ENCODE peak calls at places on chromosome 21, in four cellular contexts. One of them, this sample, is unnamed.

GRCh38 chr21:26769613-26770188 is 75.5 kb downstream of the ADAMTS1 start:
- DNase-seq in GM13976: no peak
- DNase-seq in NCI-H1092 treated with DMSO at 0.1 percent for 48 hours: peak
- DNase-seq in AG20443: peak
- DNase-seq in this sample: no peak

GRCh38 chr21:38861006-38861405 is 55.3 kb downstream of the ETS2 start:
- DNase-seq in GM13976: no peak
- DNase-seq in NCI-H1092 treated with DMSO at 0.1 percent for 48 hours: peak
- DNase-seq in AG20443: no peak
- DNase-seq in this sample: no peak

GRCh38 chr21:45030637-45031218 is 43.7 kb upstream of the ADARB1 start:
- DNase-seq in GM13976: no peak
- DNase-seq in NCI-H1092 treated with DMSO at 0.1 percent for 48 hours: no peak
- DNase-seq in AG20443: peak
- DNase-seq in this sample: no peak

GRCh38 chr21:15422761-15423160 is 307.0 kb upstream of the USP25 start:
- DNase-seq in GM13976: no peak
- DNase-seq in NCI-H1092 treated with DMSO at 0.1 percent for 48 hours: no peak
- DNase-seq in AG20443: no peak
- DNase-seq in this sample: no peak

GRCh38 chr21:44065428-44065827 is 41.8 kb upstream of the PWP2 start:
- DNase-seq in GM13976: peak
- DNase-seq in NCI-H1092 treated with DMSO at 0.1 percent for 48 hours: no peak
- DNase-seq in AG20443: no peak
- DNase-seq in this sample: peak

GRCh38 chr21:37047079-37047478 is 25.8 kb downstream of the PIGP start:
- DNase-seq in GM13976: no peak
- DNase-seq in NCI-H1092 treated with DMSO at 0.1 percent for 48 hours: no peak
- DNase-seq in AG20443: no peak
- DNase-seq in this sample: no peak

GRCh38 chr21:18398843-18399242 is 4.7 kb downstream of the TMPRSS15 start:
- DNase-seq in GM13976: no peak
- DNase-seq in NCI-H1092 treated with DMSO at 0.1 percent for 48 hours: no peak
- DNase-seq in AG20443: no peak
- DNase-seq in this sample: no peak

GRCh38 chr21:16794944-16795343 is 717.9 kb upstream of the CXADR start:
- DNase-seq in GM13976: no peak
- DNase-seq in NCI-H1092 treated with DMSO at 0.1 percent for 48 hours: no peak
- DNase-seq in AG20443: peak
- DNase-seq in this sample: no peak

GRCh38 chr21:36504067-36505058 is 24.4 kb upstream of the CLDN14 start:
- DNase-seq in GM13976: no peak
- DNase-seq in NCI-H1092 treated with DMSO at 0.1 percent for 48 hours: peak
- DNase-seq in AG20443: peak
- DNase-seq in this sample: no peak

GRCh38 chr21:17900281-17900989 is 81.3 kb upstream of the C21orf91 start:
- DNase-seq in GM13976: no peak
- DNase-seq in NCI-H1092 treated with DMSO at 0.1 percent for 48 hours: peak
- DNase-seq in AG20443: no peak
- DNase-seq in this sample: no peak

GRCh38 chr21:13937236-13937635 is 273.5 kb downstream of the LIPI start:
- DNase-seq in GM13976: peak
- DNase-seq in NCI-H1092 treated with DMSO at 0.1 percent for 48 hours: no peak
- DNase-seq in AG20443: no peak
- DNase-seq in this sample: no peak

GRCh38 chr21:44903054-44903685 is 17.5 kb downstream of the ITGB2 start:
- DNase-seq in GM13976: no peak
- DNase-seq in NCI-H1092 treated with DMSO at 0.1 percent for 48 hours: no peak
- DNase-seq in AG20443: no peak
- DNase-seq in this sample: no peak

GRCh38 chr21:26167593-26167992 is 3.0 kb downstream of the APP start:
- DNase-seq in GM13976: no peak
- DNase-seq in NCI-H1092 treated with DMSO at 0.1 percent for 48 hours: peak
- DNase-seq in AG20443: no peak
- DNase-seq in this sample: no peak

GRCh38 chr21:39125752-39126485 is 57.3 kb downstream of the PSMG1 start:
- DNase-seq in GM13976: peak
- DNase-seq in NCI-H1092 treated with DMSO at 0.1 percent for 48 hours: peak
- DNase-seq in AG20443: peak
- DNase-seq in this sample: no peak

GRCh38 chr21:33441489-33442477 is 38.0 kb downstream of the TMEM50B start:
- DNase-seq in GM13976: peak
- DNase-seq in NCI-H1092 treated with DMSO at 0.1 percent for 48 hours: peak
- DNase-seq in AG20443: peak
- DNase-seq in this sample: no peak

GRCh38 chr21:41428311-41428710 is 2.3 kb downstream of the MX1 start:
- DNase-seq in GM13976: no peak
- DNase-seq in NCI-H1092 treated with DMSO at 0.1 percent for 48 hours: no peak
- DNase-seq in AG20443: no peak
- DNase-seq in this sample: no peak

GRCh38 chr21:34528131-34528561 is 16.1 kb upstream of the KCNE1 start:
- DNase-seq in GM13976: no peak
- DNase-seq in NCI-H1092 treated with DMSO at 0.1 percent for 48 hours: no peak
- DNase-seq in AG20443: no peak
- DNase-seq in this sample: no peak

GRCh38 chr21:34844033-34844923 is 175.5 kb downstream of the CLIC6 start:
- DNase-seq in GM13976: peak
- DNase-seq in NCI-H1092 treated with DMSO at 0.1 percent for 48 hours: no peak
- DNase-seq in AG20443: peak
- DNase-seq in this sample: no peak

GRCh38 chr21:33761104-33762036 is 119.1 kb downstream of the ITSN1 start:
- DNase-seq in GM13976: no peak
- DNase-seq in NCI-H1092 treated with DMSO at 0.1 percent for 48 hours: no peak
- DNase-seq in AG20443: peak
- DNase-seq in this sample: no peak

GRCh38 chr21:34915364-34915834 is 133.7 kb downstream of the RUNX1 start:
- DNase-seq in GM13976: no peak
- DNase-seq in NCI-H1092 treated with DMSO at 0.1 percent for 48 hours: no peak
- DNase-seq in AG20443: peak
- DNase-seq in this sample: no peak

GRCh38 chr21:44054710-44055109 is 42.6 kb downstream of the TRAPPC10 start:
- DNase-seq in GM13976: no peak
- DNase-seq in NCI-H1092 treated with DMSO at 0.1 percent for 48 hours: no peak
- DNase-seq in AG20443: peak
- DNase-seq in this sample: no peak

GRCh38 chr21:25837545-25838263 is 102.9 kb downstream of the GABPA start:
- DNase-seq in GM13976: no peak
- DNase-seq in NCI-H1092 treated with DMSO at 0.1 percent for 48 hours: no peak
- DNase-seq in AG20443: no peak
- DNase-seq in this sample: no peak

GRCh38 chr21:42153046-42153685 is 65.8 kb upstream of the ABCG1 start:
- DNase-seq in GM13976: no peak
- DNase-seq in NCI-H1092 treated with DMSO at 0.1 percent for 48 hours: no peak
- DNase-seq in AG20443: no peak
- DNase-seq in this sample: no peak

GRCh38 chr21:26032263-26032662 is 138.3 kb downstream of the APP start:
- DNase-seq in GM13976: no peak
- DNase-seq in NCI-H1092 treated with DMSO at 0.1 percent for 48 hours: no peak
- DNase-seq in AG20443: no peak
- DNase-seq in this sample: no peak

GRCh38 chr21:45964649-45965048 is 16.9 kb upstream of the COL6A1 start:
- DNase-seq in GM13976: no peak
- DNase-seq in NCI-H1092 treated with DMSO at 0.1 percent for 48 hours: no peak
- DNase-seq in AG20443: no peak
- DNase-seq in this sample: no peak

GRCh38 chr21:38148046-38148445 is 108.7 kb upstream of the KCNJ15 start:
- DNase-seq in GM13976: no peak
- DNase-seq in NCI-H1092 treated with DMSO at 0.1 percent for 48 hours: peak
- DNase-seq in AG20443: no peak
- DNase-seq in this sample: no peak

GRCh38 chr21:38937286-38937790 is 131.6 kb downstream of the ETS2 start:
- DNase-seq in GM13976: no peak
- DNase-seq in NCI-H1092 treated with DMSO at 0.1 percent for 48 hours: no peak
- DNase-seq in AG20443: no peak
- DNase-seq in this sample: no peak

GRCh38 chr21:43190544-43191340 is 21.9 kb downstream of the CRYAA start:
- DNase-seq in GM13976: no peak
- DNase-seq in NCI-H1092 treated with DMSO at 0.1 percent for 48 hours: no peak
- DNase-seq in AG20443: no peak
- DNase-seq in this sample: no peak

GRCh38 chr21:17396948-17397347 is 115.9 kb upstream of the CXADR start:
- DNase-seq in GM13976: no peak
- DNase-seq in NCI-H1092 treated with DMSO at 0.1 percent for 48 hours: no peak
- DNase-seq in AG20443: no peak
- DNase-seq in this sample: no peak

GRCh38 chr21:40707271-40707670 is 139.7 kb downstream of the DSCAM start:
- DNase-seq in GM13976: no peak
- DNase-seq in NCI-H1092 treated with DMSO at 0.1 percent for 48 hours: no peak
- DNase-seq in AG20443: no peak
- DNase-seq in this sample: no peak

GRCh38 chr21:29407571-29407970 is 108.8 kb downstream of the BACH1 start:
- DNase-seq in GM13976: no peak
- DNase-seq in NCI-H1092 treated with DMSO at 0.1 percent for 48 hours: no peak
- DNase-seq in AG20443: no peak
- DNase-seq in this sample: no peak

GRCh38 chr21:46067505-46068201 is 30.3 kb upstream of the COL6A2 start:
- DNase-seq in GM13976: no peak
- DNase-seq in NCI-H1092 treated with DMSO at 0.1 percent for 48 hours: no peak
- DNase-seq in AG20443: no peak
- DNase-seq in this sample: no peak

GRCh38 chr21:41235214-41235613 is 67.3 kb downstream of the BACE2 start:
- DNase-seq in GM13976: no peak
- DNase-seq in NCI-H1092 treated with DMSO at 0.1 percent for 48 hours: peak
- DNase-seq in AG20443: no peak
- DNase-seq in this sample: no peak